ENCODE peak calls at places on chromosome 7, in five cellular contexts. J is LoVo, F is COR-L47, E is NCI-H446, Z is EL. O is an unnamed sample.

GRCh38 chr7:100929811-100930174 is 19.5 kb upstream of the MUC3A start:
- DNase-seq in J (no peak), F (no peak), E (no peak), Z (no peak), O (no peak)

GRCh38 chr7:106376026-106376799 is 91.4 kb upstream of the NAMPT start:
- DNase-seq in J (no peak), F (no peak), E (no peak), Z (no peak), O (no peak)

GRCh38 chr7:2017914-2018785 is 214.6 kb downstream of the MAD1L1 start:
- DNase-seq in J (no peak), F (no peak), E (no peak), Z (no peak), O (no peak)

GRCh38 chr7:2175514-2175913 is 57.2 kb downstream of the MAD1L1 start:
- DNase-seq in J (peak; percentile 69), F (no peak), E (peak; percentile 40), Z (peak; percentile 99), O (peak; percentile 98)

GRCh38 chr7:101465576-101466196 is 103.0 kb downstream of the COL26A1 start:
- DNase-seq in J (no peak), F (no peak), E (no peak), Z (no peak), O (no peak)

GRCh38 chr7:18087687-18088078 is 60.0 kb upstream of the PRPS1L1 start:
- DNase-seq in J (no peak), F (peak; percentile 71), E (no peak), Z (no peak), O (no peak)

GRCh38 chr7:44326261-44327125 is 1.1 kb upstream of the CAMK2B start:
- DNase-seq in J (no peak), F (no peak), E (no peak), Z (no peak), O (no peak)

GRCh38 chr7:44534501-44534900 is 6.6 kb downstream of the NPC1L1 start:
- DNase-seq in J (peak; percentile 53), F (peak; percentile 18), E (peak; percentile 52), Z (peak; percentile 51), O (peak; percentile 26)

GRCh38 chr7:149772236-149772820 is 1.1 kb downstream of the ZNF467 start:
- DNase-seq in J (no peak), F (peak; percentile 28), E (no peak), Z (no peak), O (no peak)

GRCh38 chr7:149071641-149072437 is 18.7 kb downstream of the ZNF786 start:
- DNase-seq in J (no peak), F (no peak), E (no peak), Z (no peak), O (no peak)

GRCh38 chr7:411677-412312 is 107.9 kb downstream of the PDGFA start:
- DNase-seq in J (no peak), F (no peak), E (no peak), Z (no peak), O (no peak)

GRCh38 chr7:100682228-100682741 is 8.7 kb downstream of the GNB2 start:
- DNase-seq in J (no peak), F (no peak), E (no peak), Z (peak; percentile 70), O (no peak)

GRCh38 chr7:12518920-12519681 is 51.4 kb upstream of the SCIN start:
- DNase-seq in J (no peak), F (no peak), E (peak; percentile 10), Z (peak; percentile 14), O (peak; percentile 33)

GRCh38 chr7:17524746-17525145 is 226.3 kb downstream of the AHR start:
- DNase-seq in J (peak; percentile 46), F (no peak), E (no peak), Z (peak; percentile 84), O (peak; percentile 47)

GRCh38 chr7:98178762-98179490 is 32.3 kb upstream of the BHLHA15 start:
- DNase-seq in J (no peak), F (no peak), E (no peak), Z (peak; percentile 49), O (no peak)

GRCh38 chr7:123057926-123058325 is 62.4 kb upstream of the TAS2R16 start:
- DNase-seq in J (no peak), F (no peak), E (no peak), Z (no peak), O (no peak)

GRCh38 chr7:132116369-132116768 is 459.9 kb downstream of the PLXNA4 start:
- DNase-seq in J (no peak), F (no peak), E (no peak), Z (peak; percentile 78), O (no peak)

GRCh38 chr7:98877692-98878364 is 504 bp upstream of the TRRAP start:
- DNase-seq in J (no peak), F (no peak), E (no peak), Z (no peak), O (no peak)

GRCh38 chr7:155529346-155529745 is 17.0 kb downstream of the CNPY1 start:
- DNase-seq in J (no peak), F (no peak), E (no peak), Z (no peak), O (no peak)

GRCh38 chr7:80779456-80779855 is 139.4 kb downstream of the SEMA3C start:
- DNase-seq in J (peak; percentile 24), F (no peak), E (no peak), Z (no peak), O (peak; percentile 24)

GRCh38 chr7:150898475-150899011 is 46.2 kb downstream of the AOC1 start:
- DNase-seq in J (peak; percentile 78), F (peak; percentile 84), E (peak; percentile 68), Z (peak; percentile 69), O (peak; percentile 30)

GRCh38 chr7:113120647-113121046 is 2.3 kb upstream of the SMIM30 start:
- DNase-seq in J (no peak), F (no peak), E (no peak), Z (peak; percentile 20), O (no peak)

GRCh38 chr7:99489235-99489634 is 10.8 kb downstream of the ZNF394 start:
- DNase-seq in J (no peak), F (no peak), E (no peak), Z (no peak), O (no peak)

GRCh38 chr7:116011584-116011983 is 19.0 kb downstream of the TFEC start:
- DNase-seq in J (no peak), F (no peak), E (no peak), Z (no peak), O (no peak)

GRCh38 chr7:139947021-139947420 is 115.7 kb downstream of the PARP12 start:
- DNase-seq in J (no peak), F (no peak), E (no peak), Z (no peak), O (no peak)

GRCh38 chr7:97409346-97409745 is 291.8 kb downstream of the SDHAF3 start:
- DNase-seq in J (no peak), F (no peak), E (no peak), Z (no peak), O (no peak)

GRCh38 chr7:87473192-87473591 is 2.3 kb downstream of the ABCB4 start:
- DNase-seq in J (no peak), F (no peak), E (no peak), Z (no peak), O (no peak)

O was measured in HCEC 1CT.